ENCODE peak calls at places on chromosomes 3 and 15, in seven cellular contexts. Y, K, P, R, I, W and O are unnamed samples.

GRCh38 chr15:59594493-59594942 is 17.1 kb upstream of the GCNT3 start:
- DNase-seq in Y (no peak), K (peak; percentile 33), P (no peak), R (peak; percentile 25), I (no peak), W (no peak), O (no peak)

GRCh38 chr15:88649286-88649733 is 10.5 kb downstream of the ISG20 start:
- DNase-seq in Y (peak; percentile 62), K (peak; percentile 70), P (peak; percentile 53), R (peak; percentile 71), I (no peak), W (peak; percentile 43), O (peak; percentile 75)

GRCh38 chr15:70094690-70095311 is 2.9 kb downstream of the TLE3 start:
- DNase-seq in Y (no peak), K (no peak), P (no peak), R (no peak), I (no peak), W (no peak), O (peak; percentile 19)

GRCh38 chr3:41477399-41478014 is 278.2 kb downstream of the CTNNB1 start:
- DNase-seq in Y (no peak), K (no peak), P (no peak), R (no peak), I (no peak), W (no peak), O (no peak)

GRCh38 chr3:186024210-186024609 is 84.7 kb downstream of the ETV5 start:
- DNase-seq in Y (no peak), K (peak; percentile 18), P (peak; percentile 35), R (no peak), I (no peak), W (no peak), O (no peak)

GRCh38 chr3:42024578-42025387 is 62.9 kb upstream of the ULK4 start:
- DNase-seq in Y (no peak), K (no peak), P (no peak), R (no peak), I (no peak), W (no peak), O (no peak)

GRCh38 chr3:154428369-154429206 is 1.4 kb downstream of the GPR149 start:
- DNase-seq in Y (no peak), K (peak; percentile 4), P (no peak), R (no peak), I (no peak), W (no peak), O (no peak)

GRCh38 chr3:118587847-118588246 is 446.8 kb downstream of the IGSF11 start:
- DNase-seq in Y (no peak), K (no peak), P (no peak), R (no peak), I (no peak), W (no peak), O (no peak)

GRCh38 chr3:124620600-124621063 is 109.6 kb upstream of the UMPS start:
- DNase-seq in Y (peak; percentile 30), K (no peak), P (no peak), R (peak; percentile 75), I (peak; percentile 48), W (no peak), O (no peak)

GRCh38 chr3:186315581-186316354 is 46.3 kb downstream of the DGKG start:
- DNase-seq in Y (no peak), K (peak; percentile 68), P (no peak), R (peak; percentile 78), I (no peak), W (no peak), O (no peak)

GRCh38 chr15:53843869-53844569 is 84.6 kb upstream of the WDR72 start:
- DNase-seq in Y (no peak), K (no peak), P (no peak), R (no peak), I (no peak), W (no peak), O (no peak)

GRCh38 chr3:179410317-179410716 is 41.0 kb downstream of the GNB4 start:
- DNase-seq in Y (no peak), K (peak; percentile 22), P (no peak), R (no peak), I (no peak), W (no peak), O (no peak)

GRCh38 chr3:63349583-63350177 is 71.6 kb downstream of the SYNPR start:
- DNase-seq in Y (no peak), K (peak; percentile 56), P (no peak), R (peak; percentile 56), I (peak; percentile 40), W (no peak), O (no peak)

GRCh38 chr3:185986201-185986600 is 48.4 kb upstream of the TRA2B start:
- DNase-seq in Y (no peak), K (peak; percentile 76), P (no peak), R (no peak), I (no peak), W (no peak), O (no peak)

GRCh38 chr15:47415539-47415971 is 301.8 kb upstream of the SEMA6D start:
- DNase-seq in Y (no peak), K (peak; percentile 10), P (no peak), R (no peak), I (no peak), W (no peak), O (no peak)

GRCh38 chr15:64461577-64462162 is 1.3 kb downstream of the ZNF609 start:
- DNase-seq in Y (peak; percentile 12), K (peak; percentile 29), P (no peak), R (no peak), I (no peak), W (no peak), O (no peak)

GRCh38 chr3:195441971-195442572 is 748 bp downstream of the ACAP2 start:
- DNase-seq in Y (peak; percentile 31), K (peak; percentile 19), P (peak; percentile 47), R (peak; percentile 52), I (peak; percentile 74), W (peak; percentile 15), O (no peak)

GRCh38 chr3:194497799-194498575 is 11.2 kb upstream of the ATP13A3 start:
- DNase-seq in Y (no peak), K (no peak), P (no peak), R (no peak), I (no peak), W (no peak), O (no peak)

GRCh38 chr15:75732809-75733451 is 20.3 kb upstream of the CSPG4 start:
- DNase-seq in Y (no peak), K (peak; percentile 57), P (peak; percentile 71), R (peak; percentile 50), I (peak; percentile 3), W (no peak), O (peak; percentile 84)